ENCODE peak calls at places on chromosome 10, in six cellular contexts. One of them, this sample, is unnamed.

GRCh38 chr10:43026039-43026973 is 50.6 kb upstream of the RET start:
- DNase-seq in fibroblast of the conjunctiva: no peak
- DNase-seq in M059J: no peak
- DNase-seq in effector memory CD8-positive, alpha-beta T cell: no peak
- DNase-seq in fibroblast of lung: no peak
- DNase-seq in Peyer's patch: no peak
- DNase-seq in this sample: no peak

GRCh38 chr10:123891147-123892011 is at the start of gene CPXM2:
- DNase-seq in effector memory CD8-positive, alpha-beta T cell: no peak
- DNase-seq in fibroblast of the conjunctiva: no peak
- DNase-seq in M059J: no peak
- DNase-seq in fibroblast of lung: no peak
- DNase-seq in Peyer's patch: no peak
- DNase-seq in this sample: no peak

GRCh38 chr10:27822286-27822685 is 76.7 kb upstream of the MKX start:
- DNase-seq in M059J: peak; percentile 42
- DNase-seq in Peyer's patch: no peak
- DNase-seq in fibroblast of lung: peak; percentile 74
- DNase-seq in fibroblast of the conjunctiva: peak; percentile 3
- DNase-seq in effector memory CD8-positive, alpha-beta T cell: no peak
- DNase-seq in this sample: no peak

GRCh38 chr10:124470544-124471449 is 9.2 kb downstream of the LHPP start:
- DNase-seq in fibroblast of the conjunctiva: no peak
- DNase-seq in effector memory CD8-positive, alpha-beta T cell: no peak
- DNase-seq in fibroblast of lung: no peak
- DNase-seq in M059J: peak; percentile 18
- DNase-seq in Peyer's patch: no peak
- DNase-seq in this sample: no peak

GRCh38 chr10:102419561-102420442 is 834 bp upstream of the FBXL15 start:
- DNase-seq in effector memory CD8-positive, alpha-beta T cell: peak; percentile 69
- DNase-seq in fibroblast of lung: no peak
- DNase-seq in fibroblast of the conjunctiva: no peak
- DNase-seq in Peyer's patch: peak; percentile 35
- DNase-seq in M059J: peak; percentile 33
- DNase-seq in this sample: no peak

GRCh38 chr10:84095821-84096497 is 43.4 kb upstream of the GHITM start:
- DNase-seq in Peyer's patch: no peak
- DNase-seq in fibroblast of the conjunctiva: peak; percentile 20
- DNase-seq in effector memory CD8-positive, alpha-beta T cell: no peak
- DNase-seq in fibroblast of lung: peak; percentile 46
- DNase-seq in M059J: no peak
- DNase-seq in this sample: no peak

GRCh38 chr10:3409928-3410327 is 237.3 kb upstream of the PITRM1 start:
- DNase-seq in M059J: no peak
- DNase-seq in fibroblast of the conjunctiva: no peak
- DNase-seq in Peyer's patch: no peak
- DNase-seq in effector memory CD8-positive, alpha-beta T cell: no peak
- DNase-seq in fibroblast of lung: no peak
- DNase-seq in this sample: no peak

GRCh38 chr10:100890696-100891271 is 22.0 kb upstream of the SLF2 start:
- DNase-seq in fibroblast of lung: peak; percentile 98
- DNase-seq in Peyer's patch: peak; percentile 10
- DNase-seq in effector memory CD8-positive, alpha-beta T cell: no peak
- DNase-seq in M059J: peak; percentile 97
- DNase-seq in fibroblast of the conjunctiva: peak; percentile 91
- DNase-seq in this sample: peak; percentile 89

GRCh38 chr10:97673736-97674525 is 13.1 kb downstream of the AVPI1 start:
- DNase-seq in fibroblast of the conjunctiva: no peak
- DNase-seq in M059J: peak; percentile 72
- DNase-seq in fibroblast of lung: peak; percentile 64
- DNase-seq in Peyer's patch: no peak
- DNase-seq in effector memory CD8-positive, alpha-beta T cell: no peak
- DNase-seq in this sample: no peak

GRCh38 chr10:58695022-58695421 is 182.3 kb downstream of the BICC1 start:
- DNase-seq in M059J: no peak
- DNase-seq in Peyer's patch: no peak
- DNase-seq in effector memory CD8-positive, alpha-beta T cell: no peak
- DNase-seq in fibroblast of lung: peak; percentile 51
- DNase-seq in fibroblast of the conjunctiva: no peak
- DNase-seq in this sample: no peak

GRCh38 chr10:86979977-86980448 is 11.7 kb downstream of the ADIRF start:
- DNase-seq in effector memory CD8-positive, alpha-beta T cell: no peak
- DNase-seq in Peyer's patch: no peak
- DNase-seq in M059J: no peak
- DNase-seq in fibroblast of lung: no peak
- DNase-seq in fibroblast of the conjunctiva: no peak
- DNase-seq in this sample: no peak

GRCh38 chr10:91643700-91644099 is 10.8 kb upstream of the PPP1R3C start:
- DNase-seq in Peyer's patch: no peak
- DNase-seq in M059J: no peak
- DNase-seq in effector memory CD8-positive, alpha-beta T cell: no peak
- DNase-seq in fibroblast of the conjunctiva: no peak
- DNase-seq in fibroblast of lung: no peak
- DNase-seq in this sample: no peak

GRCh38 chr10:106955133-106955532 is 209.4 kb downstream of the SORCS1 start:
- DNase-seq in fibroblast of lung: no peak
- DNase-seq in Peyer's patch: no peak
- DNase-seq in fibroblast of the conjunctiva: no peak
- DNase-seq in effector memory CD8-positive, alpha-beta T cell: no peak
- DNase-seq in M059J: no peak
- DNase-seq in this sample: no peak

This sample was measured in brain pericyte.